ENCODE peak calls at places on chromosomes 6 and 20, in ten cellular contexts. One of them, this sample, is unnamed.

GRCh38 chr6:37280162-37280895 is 22.4 kb upstream of the TMEM217 start:
- DNase-seq in NCI-H2171 treated with DMSO at 0.1 percent for 48 hours: peak
- DNase-seq in GM20000: no peak
- DNase-seq in choroid plexus epithelial cell: peak
- DNase-seq in neural crest cell: no peak
- DNase-seq in HS-5: no peak
- DNase-seq in activated CD4-positive, alpha-beta T cell treated with anti-CD3 and anti-CD28 coated beads, Interleukin-2, amount 50 U/mL, for 48 hours: no peak
- DNase-seq in NCI-H1105 treated with DMSO at 0.1 percent for 48 hours: no peak
- DNase-seq in activated CD8-positive, alpha-beta memory T cell treated with anti-CD3 and anti-CD28 coated beads, Interleukin-2, amount 50 U/mL, for 4 hours: no peak
- DNase-seq in NCI-H2081: no peak
- DNase-seq in this sample: no peak

GRCh38 chr20:3323398-3323797 is 84.1 kb downstream of the DNAAF9 start:
- DNase-seq in NCI-H2171 treated with DMSO at 0.1 percent for 48 hours: no peak
- DNase-seq in GM20000: no peak
- DNase-seq in choroid plexus epithelial cell: no peak
- DNase-seq in neural crest cell: no peak
- DNase-seq in HS-5: no peak
- DNase-seq in activated CD4-positive, alpha-beta T cell treated with anti-CD3 and anti-CD28 coated beads, Interleukin-2, amount 50 U/mL, for 48 hours: no peak
- DNase-seq in NCI-H1105 treated with DMSO at 0.1 percent for 48 hours: no peak
- DNase-seq in activated CD8-positive, alpha-beta memory T cell treated with anti-CD3 and anti-CD28 coated beads, Interleukin-2, amount 50 U/mL, for 4 hours: no peak
- DNase-seq in NCI-H2081: no peak
- DNase-seq in this sample: no peak

GRCh38 chr6:14165091-14165490 is 47.5 kb downstream of the CD83 start:
- DNase-seq in NCI-H2171 treated with DMSO at 0.1 percent for 48 hours: no peak
- DNase-seq in GM20000: no peak
- DNase-seq in choroid plexus epithelial cell: peak
- DNase-seq in neural crest cell: no peak
- DNase-seq in HS-5: peak
- DNase-seq in activated CD4-positive, alpha-beta T cell treated with anti-CD3 and anti-CD28 coated beads, Interleukin-2, amount 50 U/mL, for 48 hours: no peak
- DNase-seq in NCI-H1105 treated with DMSO at 0.1 percent for 48 hours: no peak
- DNase-seq in activated CD8-positive, alpha-beta memory T cell treated with anti-CD3 and anti-CD28 coated beads, Interleukin-2, amount 50 U/mL, for 4 hours: no peak
- DNase-seq in NCI-H2081: no peak
- DNase-seq in this sample: no peak

GRCh38 chr20:15560936-15561531 is 1012.2 kb downstream of the KIF16B start:
- DNase-seq in NCI-H2171 treated with DMSO at 0.1 percent for 48 hours: no peak
- DNase-seq in GM20000: no peak
- DNase-seq in choroid plexus epithelial cell: no peak
- DNase-seq in neural crest cell: no peak
- DNase-seq in HS-5: no peak
- DNase-seq in activated CD4-positive, alpha-beta T cell treated with anti-CD3 and anti-CD28 coated beads, Interleukin-2, amount 50 U/mL, for 48 hours: no peak
- DNase-seq in NCI-H1105 treated with DMSO at 0.1 percent for 48 hours: no peak
- DNase-seq in activated CD8-positive, alpha-beta memory T cell treated with anti-CD3 and anti-CD28 coated beads, Interleukin-2, amount 50 U/mL, for 4 hours: no peak
- DNase-seq in NCI-H2081: no peak
- DNase-seq in this sample: no peak

GRCh38 chr20:36202891-36203338 is 33.4 kb upstream of the AAR2 start:
- DNase-seq in NCI-H2171 treated with DMSO at 0.1 percent for 48 hours: peak
- DNase-seq in GM20000: peak
- DNase-seq in choroid plexus epithelial cell: peak
- DNase-seq in neural crest cell: peak
- DNase-seq in HS-5: no peak
- DNase-seq in activated CD4-positive, alpha-beta T cell treated with anti-CD3 and anti-CD28 coated beads, Interleukin-2, amount 50 U/mL, for 48 hours: peak
- DNase-seq in NCI-H1105 treated with DMSO at 0.1 percent for 48 hours: peak
- DNase-seq in activated CD8-positive, alpha-beta memory T cell treated with anti-CD3 and anti-CD28 coated beads, Interleukin-2, amount 50 U/mL, for 4 hours: peak
- DNase-seq in NCI-H2081: peak
- DNase-seq in this sample: peak

GRCh38 chr6:144993870-144994269 is 708.7 kb downstream of the UTRN start:
- DNase-seq in NCI-H2171 treated with DMSO at 0.1 percent for 48 hours: no peak
- DNase-seq in GM20000: no peak
- DNase-seq in choroid plexus epithelial cell: peak
- DNase-seq in neural crest cell: no peak
- DNase-seq in HS-5: no peak
- DNase-seq in activated CD4-positive, alpha-beta T cell treated with anti-CD3 and anti-CD28 coated beads, Interleukin-2, amount 50 U/mL, for 48 hours: no peak
- DNase-seq in NCI-H1105 treated with DMSO at 0.1 percent for 48 hours: no peak
- DNase-seq in activated CD8-positive, alpha-beta memory T cell treated with anti-CD3 and anti-CD28 coated beads, Interleukin-2, amount 50 U/mL, for 4 hours: no peak
- DNase-seq in NCI-H2081: no peak
- DNase-seq in this sample: no peak

GRCh38 chr6:119647309-119647708 is 297.7 kb upstream of the MAN1A1 start:
- DNase-seq in NCI-H2171 treated with DMSO at 0.1 percent for 48 hours: no peak
- DNase-seq in GM20000: no peak
- DNase-seq in choroid plexus epithelial cell: peak
- DNase-seq in neural crest cell: no peak
- DNase-seq in HS-5: no peak
- DNase-seq in activated CD4-positive, alpha-beta T cell treated with anti-CD3 and anti-CD28 coated beads, Interleukin-2, amount 50 U/mL, for 48 hours: no peak
- DNase-seq in NCI-H1105 treated with DMSO at 0.1 percent for 48 hours: no peak
- DNase-seq in activated CD8-positive, alpha-beta memory T cell treated with anti-CD3 and anti-CD28 coated beads, Interleukin-2, amount 50 U/mL, for 4 hours: no peak
- DNase-seq in NCI-H2081: no peak
- DNase-seq in this sample: no peak

GRCh38 chr20:44370639-44371218 is 15.2 kb downstream of the HNF4A start:
- DNase-seq in NCI-H2171 treated with DMSO at 0.1 percent for 48 hours: no peak
- DNase-seq in GM20000: no peak
- DNase-seq in choroid plexus epithelial cell: peak
- DNase-seq in neural crest cell: no peak
- DNase-seq in HS-5: no peak
- DNase-seq in activated CD4-positive, alpha-beta T cell treated with anti-CD3 and anti-CD28 coated beads, Interleukin-2, amount 50 U/mL, for 48 hours: no peak
- DNase-seq in NCI-H1105 treated with DMSO at 0.1 percent for 48 hours: no peak
- DNase-seq in activated CD8-positive, alpha-beta memory T cell treated with anti-CD3 and anti-CD28 coated beads, Interleukin-2, amount 50 U/mL, for 4 hours: no peak
- DNase-seq in NCI-H2081: no peak
- DNase-seq in this sample: no peak

GRCh38 chr6:128474481-128474880 is 45.9 kb downstream of the PTPRK start:
- DNase-seq in NCI-H2171 treated with DMSO at 0.1 percent for 48 hours: no peak
- DNase-seq in GM20000: no peak
- DNase-seq in choroid plexus epithelial cell: peak
- DNase-seq in neural crest cell: no peak
- DNase-seq in HS-5: no peak
- DNase-seq in activated CD4-positive, alpha-beta T cell treated with anti-CD3 and anti-CD28 coated beads, Interleukin-2, amount 50 U/mL, for 48 hours: no peak
- DNase-seq in NCI-H1105 treated with DMSO at 0.1 percent for 48 hours: no peak
- DNase-seq in activated CD8-positive, alpha-beta memory T cell treated with anti-CD3 and anti-CD28 coated beads, Interleukin-2, amount 50 U/mL, for 4 hours: no peak
- DNase-seq in NCI-H2081: no peak
- DNase-seq in this sample: no peak

GRCh38 chr6:7343546-7344475 is 30.8 kb upstream of the SSR1 start:
- DNase-seq in NCI-H2171 treated with DMSO at 0.1 percent for 48 hours: no peak
- DNase-seq in GM20000: no peak
- DNase-seq in choroid plexus epithelial cell: no peak
- DNase-seq in neural crest cell: no peak
- DNase-seq in HS-5: no peak
- DNase-seq in activated CD4-positive, alpha-beta T cell treated with anti-CD3 and anti-CD28 coated beads, Interleukin-2, amount 50 U/mL, for 48 hours: no peak
- DNase-seq in NCI-H1105 treated with DMSO at 0.1 percent for 48 hours: no peak
- DNase-seq in activated CD8-positive, alpha-beta memory T cell treated with anti-CD3 and anti-CD28 coated beads, Interleukin-2, amount 50 U/mL, for 4 hours: no peak
- DNase-seq in NCI-H2081: no peak
- DNase-seq in this sample: no peak

GRCh38 chr20:13024581-13024980 is 15.8 kb downstream of the SPTLC3 start:
- DNase-seq in NCI-H2171 treated with DMSO at 0.1 percent for 48 hours: no peak
- DNase-seq in GM20000: no peak
- DNase-seq in choroid plexus epithelial cell: peak
- DNase-seq in neural crest cell: no peak
- DNase-seq in HS-5: no peak
- DNase-seq in activated CD4-positive, alpha-beta T cell treated with anti-CD3 and anti-CD28 coated beads, Interleukin-2, amount 50 U/mL, for 48 hours: no peak
- DNase-seq in NCI-H1105 treated with DMSO at 0.1 percent for 48 hours: no peak
- DNase-seq in activated CD8-positive, alpha-beta memory T cell treated with anti-CD3 and anti-CD28 coated beads, Interleukin-2, amount 50 U/mL, for 4 hours: no peak
- DNase-seq in NCI-H2081: no peak
- DNase-seq in this sample: no peak

GRCh38 chr6:69732640-69733039 is 64.2 kb downstream of the LMBRD1 start:
- DNase-seq in NCI-H2171 treated with DMSO at 0.1 percent for 48 hours: peak
- DNase-seq in GM20000: peak
- DNase-seq in choroid plexus epithelial cell: peak
- DNase-seq in neural crest cell: no peak
- DNase-seq in HS-5: no peak
- DNase-seq in activated CD4-positive, alpha-beta T cell treated with anti-CD3 and anti-CD28 coated beads, Interleukin-2, amount 50 U/mL, for 48 hours: no peak
- DNase-seq in NCI-H1105 treated with DMSO at 0.1 percent for 48 hours: peak
- DNase-seq in activated CD8-positive, alpha-beta memory T cell treated with anti-CD3 and anti-CD28 coated beads, Interleukin-2, amount 50 U/mL, for 4 hours: no peak
- DNase-seq in NCI-H2081: peak
- DNase-seq in this sample: no peak